ENCODE peak calls at places on chromosomes 12 and 14, in four cellular contexts. One of them, this sample, is unnamed.

GRCh38 chr14:92785601-92786426 is 8.3 kb upstream of the GOLGA5 start:
- DNase-seq in esophagus squamous epithelium: no peak
- DNase-seq in choroid plexus epithelial cell: peak
- DNase-seq in stimulated activated CD8-positive, alpha-beta memory T cell treated with anti-CD3 and anti-CD28 coated beads, Interleukin-4, amount 100 ng/mL, for 1 hour: no peak
- DNase-seq in this sample: no peak

GRCh38 chr12:129961856-129962255 is 58.0 kb upstream of the TMEM132D start:
- DNase-seq in esophagus squamous epithelium: no peak
- DNase-seq in choroid plexus epithelial cell: no peak
- DNase-seq in stimulated activated CD8-positive, alpha-beta memory T cell treated with anti-CD3 and anti-CD28 coated beads, Interleukin-4, amount 100 ng/mL, for 1 hour: no peak
- DNase-seq in this sample: no peak

GRCh38 chr14:75711134-75711795 is 50.2 kb downstream of the TTLL5 start:
- DNase-seq in esophagus squamous epithelium: no peak
- DNase-seq in choroid plexus epithelial cell: peak
- DNase-seq in stimulated activated CD8-positive, alpha-beta memory T cell treated with anti-CD3 and anti-CD28 coated beads, Interleukin-4, amount 100 ng/mL, for 1 hour: no peak
- DNase-seq in this sample: peak

GRCh38 chr14:75042040-75042439 is 9.2 kb downstream of the MLH3 start:
- DNase-seq in esophagus squamous epithelium: no peak
- DNase-seq in choroid plexus epithelial cell: no peak
- DNase-seq in stimulated activated CD8-positive, alpha-beta memory T cell treated with anti-CD3 and anti-CD28 coated beads, Interleukin-4, amount 100 ng/mL, for 1 hour: no peak
- DNase-seq in this sample: no peak

GRCh38 chr12:30041096-30041495 is 257.4 kb upstream of the TMTC1 start:
- DNase-seq in esophagus squamous epithelium: no peak
- DNase-seq in choroid plexus epithelial cell: no peak
- DNase-seq in stimulated activated CD8-positive, alpha-beta memory T cell treated with anti-CD3 and anti-CD28 coated beads, Interleukin-4, amount 100 ng/mL, for 1 hour: no peak
- DNase-seq in this sample: no peak

GRCh38 chr12:130967631-130968030 is 13.9 kb downstream of the ADGRD1 start:
- DNase-seq in esophagus squamous epithelium: no peak
- DNase-seq in choroid plexus epithelial cell: no peak
- DNase-seq in stimulated activated CD8-positive, alpha-beta memory T cell treated with anti-CD3 and anti-CD28 coated beads, Interleukin-4, amount 100 ng/mL, for 1 hour: no peak
- DNase-seq in this sample: no peak

GRCh38 chr12:127381043-127381668 is 885.8 kb upstream of the TMEM132C start:
- DNase-seq in esophagus squamous epithelium: no peak
- DNase-seq in choroid plexus epithelial cell: peak
- DNase-seq in stimulated activated CD8-positive, alpha-beta memory T cell treated with anti-CD3 and anti-CD28 coated beads, Interleukin-4, amount 100 ng/mL, for 1 hour: no peak
- DNase-seq in this sample: peak

GRCh38 chr12:27185234-27186045 is 58.6 kb upstream of the STK38L start:
- DNase-seq in esophagus squamous epithelium: no peak
- DNase-seq in choroid plexus epithelial cell: peak
- DNase-seq in stimulated activated CD8-positive, alpha-beta memory T cell treated with anti-CD3 and anti-CD28 coated beads, Interleukin-4, amount 100 ng/mL, for 1 hour: no peak
- DNase-seq in this sample: no peak

GRCh38 chr14:87992720-87993484 is at the start of gene GALC:
- DNase-seq in esophagus squamous epithelium: peak
- DNase-seq in choroid plexus epithelial cell: peak
- DNase-seq in stimulated activated CD8-positive, alpha-beta memory T cell treated with anti-CD3 and anti-CD28 coated beads, Interleukin-4, amount 100 ng/mL, for 1 hour: peak
- DNase-seq in this sample: peak

GRCh38 chr14:101064121-101064661 is 160.7 kb upstream of the RTL1 start:
- DNase-seq in esophagus squamous epithelium: no peak
- DNase-seq in choroid plexus epithelial cell: no peak
- DNase-seq in stimulated activated CD8-positive, alpha-beta memory T cell treated with anti-CD3 and anti-CD28 coated beads, Interleukin-4, amount 100 ng/mL, for 1 hour: no peak
- DNase-seq in this sample: no peak